ENCODE peak calls at places on chromosomes 5 and 9, in ten cellular contexts. Y is dermis blood vessel endothelial cell; K is stimulated activated CD8-positive, alpha-beta memory T cell treated with anti-CD3 and anti-CD28 coated beads, Interleukin-12 subunit alpha, Interleukin-12 subunit beta, amount 100 ng/mL, for 1 hour; G is stomach; H is RWPE1; E is T-helper 17 cell; M is activated naive CD4-positive, alpha-beta T cell treated with anti-CD3 and anti-CD28 coated beads for 36 hours; C is GDM1; P is activated CD8-positive, alpha-beta memory T cell treated with anti-CD3 and anti-CD28 coated beads for 4 hours; S is aorta. V is an unnamed sample.
A peak's percentile ranks its signal among the peaks of the same experiment; 100 is the strongest.

GRCh38 chr5:56525117-56525516 is 290.2 kb upstream of the MAP3K1 start:
- DNase-seq in Y (peak; percentile 25), K (no peak), G (peak; percentile 37), H (peak; percentile 91), E (no peak), M (no peak), C (no peak), P (no peak), S (no peak), V (no peak)

GRCh38 chr5:96602776-96603175 is 59.4 kb upstream of the CAST start:
- DNase-seq in Y (no peak), K (no peak), G (no peak), H (no peak), E (no peak), M (no peak), C (no peak), P (no peak), S (no peak), V (no peak)

GRCh38 chr9:16119861-16120641 is 567.2 kb downstream of the CCDC171 start:
- DNase-seq in Y (no peak), K (no peak), G (no peak), H (peak; percentile 17), E (no peak), M (no peak), C (no peak), P (no peak), S (no peak), V (no peak)

GRCh38 chr5:181133610-181134231 is 2.8 kb upstream of the OR2V1 start:
- DNase-seq in Y (peak; percentile 88), K (no peak), G (peak; percentile 40), H (peak; percentile 94), E (no peak), M (no peak), C (no peak), P (no peak), S (peak; percentile 86), V (no peak)

GRCh38 chr9:82606761-82607382 is 456.1 kb downstream of the RASEF start:
- DNase-seq in Y (peak; percentile 63), K (no peak), G (peak; percentile 39), H (peak; percentile 72), E (no peak), M (peak; percentile 21), C (peak; percentile 5), P (no peak), S (no peak), V (no peak)

GRCh38 chr9:122058051-122058450 is 35.1 kb downstream of the TTLL11 start:
- DNase-seq in Y (no peak), K (no peak), G (no peak), H (no peak), E (no peak), M (no peak), C (no peak), P (no peak), S (no peak), V (no peak)

GRCh38 chr5:159788835-159789331 is 127.4 kb upstream of the ADRA1B start:
- DNase-seq in Y (no peak), K (no peak), G (no peak), H (no peak), E (no peak), M (no peak), C (no peak), P (no peak), S (no peak), V (no peak)

GRCh38 chr9:133320421-133320881 is 15.5 kb downstream of the SURF6 start:
- DNase-seq in Y (no peak), K (no peak), G (no peak), H (no peak), E (no peak), M (no peak), C (no peak), P (no peak), S (no peak), V (no peak)

GRCh38 chr9:127567119-127567897 is 44.8 kb upstream of the STXBP1 start:
- DNase-seq in Y (peak; percentile 53), K (no peak), G (peak; percentile 76), H (no peak), E (no peak), M (no peak), C (no peak), P (no peak), S (peak; percentile 85), V (no peak)

GRCh38 chr5:124889850-124890249 is 143.4 kb upstream of the ZNF608 start:
- DNase-seq in Y (no peak), K (no peak), G (no peak), H (no peak), E (no peak), M (no peak), C (no peak), P (no peak), S (no peak), V (no peak)

GRCh38 chr9:89278997-89279739 is 31.8 kb upstream of the CKS2 start:
- DNase-seq in Y (peak; percentile 72), K (no peak), G (no peak), H (peak; percentile 60), E (no peak), M (peak; percentile 38), C (peak; percentile 6), P (no peak), S (no peak), V (no peak)

GRCh38 chr9:19804431-19804830 is 15.6 kb upstream of the SLC24A2 start:
- DNase-seq in Y (no peak), K (no peak), G (no peak), H (no peak), E (no peak), M (no peak), C (no peak), P (no peak), S (no peak), V (no peak)

GRCh38 chr9:441131-441530 is 226.5 kb downstream of the DOCK8 start:
- DNase-seq in Y (no peak), K (no peak), G (no peak), H (no peak), E (no peak), M (no peak), C (no peak), P (no peak), S (no peak), V (no peak)

GRCh38 chr9:123322771-123323481 is 33.1 kb upstream of the CRB2 start:
- DNase-seq in Y (no peak), K (peak; percentile 47), G (no peak), H (no peak), E (no peak), M (peak; percentile 84), C (peak; percentile 71), P (peak; percentile 38), S (no peak), V (no peak)